ENCODE peak calls at places on chromosomes 1 and 21, in six cellular contexts. S, N, H, L, E and V are unnamed samples.
A peak's percentile ranks its signal among the peaks of the same experiment; 100 is the strongest.

GRCh38 chr1:153727463-153728304 is at the start of gene INTS3:
- DNase-seq in S (peak; percentile 100), N (peak; percentile 100), E (peak; percentile 99), H (peak; percentile 98), L (peak; percentile 100), V (peak; percentile 99)

GRCh38 chr1:233632436-233632835 is 18.5 kb downstream of the KCNK1 start:
- DNase-seq in E (no peak), S (no peak), N (no peak), L (no peak), H (no peak), V (no peak)

GRCh38 chr1:228811655-228812315 is 76.5 kb downstream of the RHOU start:
- DNase-seq in N (no peak), H (no peak), S (no peak), E (no peak), L (no peak), V (no peak)

GRCh38 chr1:109425902-109426277 is 358 bp downstream of the PSMA5 start:
- DNase-seq in L (peak; percentile 65), S (no peak), H (peak; percentile 35), E (no peak), N (no peak), V (peak; percentile 38)

GRCh38 chr21:32463889-32464300 is 51.4 kb downstream of the EVA1C start:
- DNase-seq in N (peak; percentile 54), E (no peak), S (no peak), H (no peak), L (peak; percentile 93), V (no peak)

GRCh38 chr1:6587261-6588005 is 7.6 kb downstream of the ZBTB48 start:
- DNase-seq in N (peak; percentile 63), S (peak; percentile 72), E (no peak), L (no peak), H (no peak), V (no peak)

GRCh38 chr1:66437136-66437401 is 96.9 kb upstream of the SGIP1 start:
- DNase-seq in L (no peak), N (peak; percentile 12), E (no peak), H (no peak), S (no peak), V (no peak)

GRCh38 chr1:81296584-81296983 is 504.1 kb upstream of the ADGRL2 start:
- DNase-seq in L (no peak), E (no peak), H (no peak), N (no peak), S (no peak), V (no peak)

GRCh38 chr21:44734026-44734745 is 22.8 kb upstream of the TSPEAR start:
- DNase-seq in N (no peak), S (no peak), L (no peak), H (no peak), E (no peak), V (no peak)